ENCODE peak calls at places on chromosomes 16 and 17, in ten cellular contexts. B is gastrocnemius medialis, K is transverse colon, R is Caco-2, S is GM23248, U is right lobe of liver, W is astrocyte, J is fibroblast of lung, T is H1, O is pancreas. H is an unnamed sample. For H3K4me1, the result is how much of the 10 kb centered on the place peaks cover.

GRCh38 chr17:65062168-65062915 is 5.8 kb upstream of the GNA13 start:
- DNase-seq in B (no peak), K (peak), R (peak), S (peak), U (no peak), W (no peak), J (peak), T (no peak), O (no peak), H (no peak)

GRCh38 chr17:71824671-71825070 is 296.1 kb upstream of the SOX9 start:
- DNase-seq in B (no peak), K (no peak), R (no peak), S (no peak), U (no peak), W (no peak), J (no peak), T (no peak), O (no peak), H (no peak)

GRCh38 chr17:80995131-80995530 is 3.5 kb downstream of the CHMP6 start:
- DNase-seq in B (no peak), K (no peak), R (no peak), S (no peak), U (no peak), W (no peak), J (no peak), T (no peak), O (no peak), H (no peak)

GRCh38 chr17:50634123-50634914 is at the start of gene ABCC3:
- DNase-seq in B (no peak), K (peak), R (peak), S (peak), U (peak), W (peak), J (peak), T (no peak), O (peak), H (no peak)

GRCh38 chr16:4392382-4393242 is 21.0 kb downstream of the VASN start:
- DNase-seq in B (no peak), K (no peak), R (no peak), S (peak), U (peak), W (peak), J (peak), T (peak), O (no peak), H (no peak)

GRCh38 chr17:10875984-10876555 is 38.2 kb upstream of the PIRT start:
- DNase-seq in B (no peak), K (peak), R (peak), S (peak), U (peak), W (peak), J (peak), T (no peak), O (peak), H (peak)

GRCh38 chr16:75176926-75177325 is 28.6 kb downstream of the ZFP1 start:
- DNase-seq in B (no peak), K (no peak), R (no peak), S (no peak), U (no peak), W (no peak), J (no peak), T (no peak), O (no peak), H (no peak)

GRCh38 chr17:14019186-14019956 is 49.9 kb upstream of the COX10 start:
- DNase-seq in B (no peak), K (no peak), R (no peak), S (peak), U (peak), W (peak), J (peak), T (no peak), O (no peak), H (no peak)

GRCh38 chr17:3598078-3598477 is 11.1 kb downstream of the TRPV1 start:
- DNase-seq in B (no peak), K (no peak), R (no peak), S (no peak), U (no peak), W (no peak), J (no peak), T (no peak), O (no peak), H (no peak)

GRCh38 chr17:47815106-47815918 is 6.3 kb downstream of the OSBPL7 start:
- DNase-seq in B (no peak), K (no peak), R (peak), S (no peak), U (no peak), W (no peak), J (no peak), T (no peak), O (peak), H (no peak)

GRCh38 chr16:53048139-53048915 is 4.4 kb downstream of the CHD9NB start:
- DNase-seq in B (no peak), K (peak), R (peak), S (no peak), U (peak), W (no peak), J (no peak), T (no peak), O (no peak), H (no peak)

GRCh38 chr17:44546711-44547606 is 10.3 kb upstream of the FZD2 start:
- DNase-seq in B (no peak), K (no peak), R (no peak), S (peak), U (no peak), W (peak), J (peak), T (no peak), O (no peak), H (no peak)

GRCh38 chr16:30934827-30935557 is 11.6 kb downstream of the FBXL19 start:
- DNase-seq in B (peak), K (peak), R (no peak), S (peak), U (peak), W (no peak), J (peak), T (no peak), O (peak), H (peak)

GRCh38 chr17:22703786-22704441 is 1011.6 kb downstream of the KCNJ18 start:
- DNase-seq in B (no peak), K (no peak), R (no peak), S (no peak), U (no peak), W (no peak), J (no peak), T (no peak), O (no peak), H (no peak)

GRCh38 chr16:73066927-73067670 is 19.2 kb upstream of the ZFHX3 start:
- DNase-seq in B (no peak), K (peak), R (no peak), S (peak), U (no peak), W (no peak), J (peak), T (no peak), O (no peak), H (no peak)

GRCh38 chr17:27546624-27547300 is 84.2 kb upstream of the LGALS9 start:
- DNase-seq in B (no peak), K (no peak), R (no peak), S (no peak), U (no peak), W (peak), J (no peak), T (no peak), O (no peak), H (no peak)

GRCh38 chr16:68756250-68757051 is 19.4 kb downstream of the CDH1 start:
- DNase-seq in B (no peak), K (peak), R (peak), S (no peak), U (peak), W (no peak), J (no peak), T (no peak), O (peak), H (no peak)

GRCh38 chr17:37478187-37478586 is 11.5 kb upstream of the DUSP14 start:
- DNase-seq in B (peak), K (no peak), R (no peak), S (peak), U (no peak), W (no peak), J (peak), T (no peak), O (no peak), H (no peak)

GRCh38 chr17:30361766-30362279 is 16.9 kb upstream of the CPD start:
- DNase-seq in B (no peak), K (no peak), R (no peak), S (no peak), U (no peak), W (no peak), J (no peak), T (no peak), O (no peak), H (no peak)

GRCh38 chr17:48498168-48498840 is 32.5 kb downstream of the HOXB1 start:
- DNase-seq in B (no peak), K (no peak), R (peak), S (no peak), U (no peak), W (no peak), J (no peak), T (no peak), O (no peak), H (no peak)

GRCh38 chr17:64491034-64491860 is 5.6 kb downstream of the POLG2 start:
- DNase-seq in B (no peak), K (peak), R (no peak), S (peak), U (no peak), W (no peak), J (peak), T (no peak), O (no peak), H (peak)

GRCh38 chr17:77887464-77888241 is 70.8 kb upstream of the TNRC6C start:
- DNase-seq in B (peak), K (peak), R (peak), S (peak), U (peak), W (peak), J (peak), T (no peak), O (peak), H (no peak)

GRCh38 chr17:74196541-74197310 is 6.8 kb upstream of the RPL38 start:
- DNase-seq in B (no peak), K (no peak), R (no peak), S (no peak), U (no peak), W (no peak), J (no peak), T (no peak), O (no peak), H (no peak)

GRCh38 chr17:39036009-39036408 is 68.8 kb upstream of the FBXO47 start:
- DNase-seq in B (no peak), K (no peak), R (peak), S (no peak), U (no peak), W (no peak), J (no peak), T (no peak), O (no peak), H (no peak)

GRCh38 chr16:86761117-86761971 is 183.0 kb downstream of the FOXL1 start:
- DNase-seq in B (no peak), K (peak), R (peak), S (peak), U (peak), W (peak), J (peak), T (no peak), O (peak), H (peak)

GRCh38 chr16:11506816-11507305 is 79.9 kb downstream of the LITAF start:
- DNase-seq in B (no peak), K (no peak), R (no peak), S (no peak), U (no peak), W (no peak), J (no peak), T (no peak), O (no peak), H (no peak)

GRCh38 chr17:34665803-34666763 is 86.7 kb downstream of the TMEM132E start:
- DNase-seq in B (no peak), K (no peak), R (peak), S (no peak), U (no peak), W (no peak), J (no peak), T (no peak), O (no peak), H (no peak)

DNA sequence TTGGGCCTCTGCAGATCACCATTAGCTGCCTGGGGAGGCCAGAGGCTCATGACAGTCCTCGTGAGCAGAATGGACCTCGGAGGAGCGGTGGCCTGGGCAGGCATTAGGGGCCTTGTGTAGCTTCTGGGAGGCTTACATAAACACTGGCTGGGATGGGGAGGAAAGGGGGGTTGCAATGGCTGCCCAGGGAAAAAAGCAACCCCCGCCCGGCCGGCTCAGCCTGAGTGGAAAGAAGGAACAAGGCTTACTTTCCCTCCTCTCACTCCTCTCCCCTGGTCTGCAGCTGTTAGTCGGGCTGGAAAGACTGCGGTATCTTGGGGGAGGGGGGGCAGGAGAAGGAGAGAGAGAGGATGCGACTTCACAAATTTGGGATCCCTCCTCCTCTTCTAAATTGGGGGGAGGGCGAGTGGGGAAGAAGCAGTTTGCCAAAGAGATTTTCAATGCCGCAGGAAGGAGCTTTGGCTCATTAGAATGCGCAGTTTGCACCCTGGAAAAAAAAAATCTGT is 6.4 kb upstream of the NR1D1 start:
- DNase-seq in B (no peak), K (no peak), R (no peak), S (no peak), U (no peak), W (no peak), J (peak), T (no peak), O (no peak), H (no peak)
- H3K4me1 ChIP-seq in B (half or more), K (half or more), R (half or more), S (half or more), U (half or more), W (under half), J (under half), T (under half), O (half or more), H (under half)

DNA sequence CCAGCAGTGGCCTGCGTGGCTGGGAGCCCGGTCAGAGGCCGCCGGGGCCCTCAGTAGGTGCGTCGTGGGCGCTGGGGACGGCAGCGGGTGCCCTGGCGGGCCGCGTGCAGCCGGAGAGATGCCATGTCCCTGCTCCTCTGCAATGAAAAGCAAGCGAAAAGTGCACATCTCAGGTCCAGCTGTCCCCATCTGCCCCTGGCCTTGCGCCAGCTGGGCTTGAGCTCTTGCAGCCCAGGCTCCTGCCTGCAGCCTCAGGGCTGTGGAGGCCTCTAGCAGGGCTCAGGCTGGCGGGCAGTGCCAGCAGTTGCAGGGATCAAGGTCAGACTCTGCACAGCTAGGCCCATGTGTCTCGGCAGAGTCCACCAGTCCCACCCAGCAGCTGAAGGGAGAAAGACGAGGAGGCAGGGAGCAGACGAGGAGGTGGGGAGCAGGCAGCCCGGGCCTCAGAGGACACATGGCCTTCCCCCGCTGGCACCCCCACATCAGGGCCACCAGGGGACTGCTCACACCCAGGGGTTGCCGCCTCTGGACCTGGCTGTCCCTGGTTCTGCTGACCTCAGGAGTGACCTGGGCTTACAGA is 11.2 kb downstream of the SLC16A3 start:
- DNase-seq in B (peak), K (no peak), R (no peak), S (no peak), U (no peak), W (no peak), J (no peak), T (no peak), O (peak), H (no peak)
- H3K4me1 ChIP-seq in B (half or more), K (half or more), R (under half), S (under half), U (half or more), W (half or more), J (half or more), T (under half), O (under half), H (under half)

GRCh38 chr16:56297684-56298083 is 106.4 kb downstream of the GNAO1 start:
- DNase-seq in B (no peak), K (no peak), R (no peak), S (no peak), U (no peak), W (no peak), J (no peak), T (no peak), O (no peak), H (no peak)
- H3K4me1 ChIP-seq in B (under half), K (under half), R (under half), S (under half), U (under half), W (under half), J (under half), T (under half), O (under half), H (under half)

DNA sequence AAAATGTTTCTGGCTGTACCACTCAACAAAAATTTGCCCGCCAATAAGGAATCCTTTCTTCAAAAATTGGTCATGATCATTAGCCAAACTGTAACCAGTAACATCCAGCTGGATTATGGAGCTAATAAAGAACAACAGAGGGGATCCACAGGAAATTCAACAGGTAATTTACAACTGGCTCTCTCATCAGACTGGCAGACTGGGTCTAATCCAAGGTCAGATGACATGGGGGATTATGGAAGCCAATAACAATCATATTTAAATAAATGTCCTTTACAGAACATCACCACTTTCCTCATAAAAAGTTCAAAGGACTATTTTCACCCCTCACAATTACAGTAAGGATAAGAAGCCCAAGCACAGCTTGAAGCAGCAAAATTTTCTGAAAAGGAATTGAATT is 66.4 kb downstream of the KANSL1 start:
- DNase-seq in B (no peak), K (no peak), R (no peak), S (no peak), U (no peak), W (no peak), J (no peak), T (no peak), O (no peak), H (no peak)
- H3K4me1 ChIP-seq in B (half or more), K (under half), R (under half), S (under half), U (under half), W (under half), J (under half), T (under half), O (half or more), H (under half)

DNA sequence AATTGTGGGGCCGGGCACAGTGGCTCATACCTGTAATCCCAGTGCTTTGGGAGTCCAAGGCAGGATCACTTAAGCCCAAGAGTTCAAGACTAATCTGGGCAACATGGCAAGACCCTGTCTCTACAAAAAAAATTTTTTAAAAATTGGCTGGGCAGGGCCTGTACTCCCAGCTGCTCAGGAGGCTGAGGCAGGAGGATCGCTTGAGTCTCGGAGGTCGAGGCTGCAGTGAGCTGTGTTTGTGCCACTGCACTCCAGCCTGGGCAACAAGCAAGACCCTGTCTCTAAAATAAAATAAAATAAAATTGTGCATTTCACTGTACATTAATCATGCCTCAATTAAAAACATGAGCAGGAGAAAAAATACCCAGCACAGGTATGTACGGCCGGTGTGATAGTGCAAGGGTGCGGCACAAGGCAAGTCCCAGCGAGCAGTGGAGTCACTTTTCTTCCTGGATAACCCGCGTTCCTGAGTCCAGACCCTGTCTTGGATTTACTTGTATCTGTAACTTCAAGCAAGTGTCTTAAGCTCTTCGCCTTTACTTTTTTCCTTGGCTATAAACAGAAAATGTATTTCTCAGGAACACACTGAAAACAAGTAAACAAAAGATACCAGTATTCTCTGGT is 11.4 kb downstream of the ZDHHC7 start:
- DNase-seq in B (no peak), K (no peak), R (no peak), S (no peak), U (no peak), W (no peak), J (no peak), T (no peak), O (no peak), H (no peak)
- H3K4me1 ChIP-seq in B (under half), K (half or more), R (under half), S (under half), U (half or more), W (half or more), J (under half), T (under half), O (under half), H (under half)

GRCh38 chr16:88762258-88762870 is 22.7 kb downstream of the PIEZO1 start:
- DNase-seq in B (no peak), K (no peak), R (no peak), S (no peak), U (no peak), W (no peak), J (no peak), T (no peak), O (no peak), H (no peak)

GRCh38 chr16:88763502-88764053 is 21.4 kb downstream of the PIEZO1 start:
- DNase-seq in B (no peak), K (no peak), R (peak), S (no peak), U (peak), W (no peak), J (no peak), T (no peak), O (peak), H (no peak)

GRCh38 chr16:88761830-88762229 is 23.2 kb downstream of the PIEZO1 start:
- DNase-seq in B (no peak), K (peak), R (no peak), S (no peak), U (no peak), W (no peak), J (no peak), T (no peak), O (no peak), H (no peak)

GRCh38 chr16:88764080-88764479 is 20.9 kb downstream of the PIEZO1 start:
- DNase-seq in B (no peak), K (no peak), R (no peak), S (no peak), U (no peak), W (no peak), J (no peak), T (no peak), O (no peak), H (no peak)

GRCh38 chr16:88762941-88763340 is 22.1 kb downstream of the PIEZO1 start:
- DNase-seq in B (no peak), K (no peak), R (no peak), S (no peak), U (no peak), W (no peak), J (no peak), T (no peak), O (no peak), H (no peak)
- H3K4me1 ChIP-seq in B (under half), K (half or more), R (half or more), S (under half), U (under half), W (under half), J (under half), T (under half), O (under half), H (under half)

DNA sequence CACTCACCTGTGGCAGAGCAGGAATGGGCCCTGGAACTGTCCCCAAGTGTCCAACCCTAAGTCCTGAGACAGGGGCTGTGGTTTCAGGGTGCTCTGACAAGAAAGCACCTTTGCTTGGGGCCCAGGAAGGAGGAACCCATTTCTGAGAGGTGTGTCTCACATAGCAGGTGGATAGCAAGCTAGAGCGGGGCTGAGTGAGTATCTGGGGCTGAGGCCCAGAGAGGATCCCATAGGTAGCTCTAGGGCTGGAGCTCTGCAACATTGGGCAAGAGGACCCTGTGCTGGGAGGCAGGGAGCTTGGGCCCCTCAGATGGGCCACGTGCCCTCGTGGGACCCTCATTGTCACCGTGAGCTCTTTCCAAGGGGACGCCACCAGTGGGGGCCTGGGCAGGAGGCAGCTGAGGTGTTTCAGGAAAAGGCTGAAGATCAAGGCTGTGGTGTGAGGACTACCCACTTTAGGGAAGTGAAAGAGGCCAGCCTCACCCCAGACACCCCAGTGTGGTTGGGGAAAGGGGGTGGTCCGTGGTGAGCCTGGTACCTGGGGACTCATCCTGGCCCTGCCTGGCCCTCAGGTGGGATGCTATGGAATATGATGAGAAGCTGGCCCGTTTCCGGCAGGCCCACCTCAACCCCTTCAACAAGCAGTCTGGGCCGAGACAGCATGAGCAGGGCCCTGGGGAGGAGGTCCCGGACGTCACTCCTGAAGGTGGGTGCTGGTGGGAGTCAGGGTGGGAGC is 5.3 kb downstream of the DEF8 start:
- DNase-seq in B (no peak), K (no peak), R (no peak), S (no peak), U (no peak), W (no peak), J (no peak), T (no peak), O (no peak), H (no peak)
- H3K4me1 ChIP-seq in B (under half), K (under half), R (under half), S (under half), U (under half), W (under half), J (under half), T (under half), O (under half), H (under half)

H was measured in DND-41.